ENCODE peak calls at places on chromosomes 1 and 21, in seven cellular contexts. M is right cardiac atrium, D is fibroblast of lung, G is stomach, I is substantia nigra, W is neuronal stem cell, Q is SJSA1. K is an unnamed sample.

GRCh38 chr1:15148475-15148874 is 5.1 kb upstream of the TMEM51 start:
- DNase-seq in M (no peak), D (no peak), G (no peak), I (no peak), W (no peak), Q (no peak), K (no peak)

GRCh38 chr1:200172311-200172710 is 144.8 kb downstream of the NR5A2 start:
- DNase-seq in M (no peak), D (peak; percentile 48), G (no peak), I (no peak), W (no peak), Q (no peak), K (no peak)

GRCh38 chr1:213796525-213796924 is 191.2 kb upstream of the PROX1 start:
- DNase-seq in M (no peak), D (no peak), G (no peak), I (no peak), W (no peak), Q (no peak), K (no peak)

GRCh38 chr1:63960326-63960725 is 186.5 kb downstream of the ROR1 start:
- DNase-seq in M (no peak), D (no peak), G (no peak), I (no peak), W (no peak), Q (no peak), K (no peak)

GRCh38 chr1:58402444-58402843 is 144.1 kb downstream of the OMA1 start:
- DNase-seq in M (no peak), D (peak; percentile 65), G (no peak), I (no peak), W (no peak), Q (no peak), K (no peak)

GRCh38 chr1:156826596-156826995 is 9.9 kb upstream of the SH2D2A start:
- DNase-seq in M (no peak), D (peak; percentile 27), G (no peak), I (no peak), W (no peak), Q (no peak), K (no peak)

GRCh38 chr1:167344112-167344511 is 123.4 kb downstream of the POU2F1 start:
- DNase-seq in M (no peak), D (peak; percentile 92), G (no peak), I (no peak), W (no peak), Q (no peak), K (no peak)

GRCh38 chr1:229296541-229296941 is 25.6 kb downstream of the RAB4A start:
- DNase-seq in M (peak; percentile 59), D (peak; percentile 83), G (no peak), I (no peak), W (no peak), Q (no peak), K (no peak)

GRCh38 chr1:117366982-117367768 is at the start of gene MAN1A2:
- DNase-seq in M (peak; percentile 96), D (peak; percentile 76), G (peak; percentile 93), I (peak; percentile 47), W (peak; percentile 81), Q (peak; percentile 81), K (peak; percentile 91)

DNA sequence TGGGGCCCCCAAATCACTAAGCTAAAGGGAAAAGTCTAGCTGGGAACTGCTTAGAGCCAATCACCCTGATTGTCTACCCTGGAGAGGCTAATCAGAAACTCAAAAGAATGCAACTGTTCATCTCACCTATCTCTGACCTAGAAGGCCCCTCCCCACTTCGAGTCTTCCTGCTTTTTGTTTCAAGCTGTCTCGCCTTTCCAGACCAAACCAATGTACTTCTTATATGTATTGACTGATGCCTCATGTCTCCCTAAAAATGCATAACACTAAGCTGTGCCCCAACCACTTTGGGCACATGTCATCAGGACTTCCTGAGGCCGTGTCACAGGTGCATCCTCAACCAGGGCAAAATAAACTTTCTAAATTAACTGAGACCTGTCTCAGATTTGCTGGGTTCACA is 209.5 kb downstream of the APP start:
- DNase-seq in M (no peak), D (no peak), G (no peak), I (no peak), W (no peak), Q (no peak), K (no peak)
- H3K27ac ChIP-seq in M (no peak overlapping the region), D (no peak overlapping the region), G (no peak overlapping the region), I (no peak overlapping the region), W (no peak overlapping the region), Q (no peak overlapping the region), K (no peak overlapping the region)

GRCh38 chr1:118786454-118787155 is 201.5 kb downstream of the TBX15 start:
- DNase-seq in M (no peak), D (no peak), G (no peak), I (no peak), W (no peak), Q (no peak), K (no peak)
- H3K27ac ChIP-seq in M (no peak overlapping the region), D (no peak overlapping the region), G (no peak overlapping the region), I (no peak overlapping the region), W (no peak overlapping the region), Q (no peak overlapping the region), K (no peak overlapping the region)

DNA sequence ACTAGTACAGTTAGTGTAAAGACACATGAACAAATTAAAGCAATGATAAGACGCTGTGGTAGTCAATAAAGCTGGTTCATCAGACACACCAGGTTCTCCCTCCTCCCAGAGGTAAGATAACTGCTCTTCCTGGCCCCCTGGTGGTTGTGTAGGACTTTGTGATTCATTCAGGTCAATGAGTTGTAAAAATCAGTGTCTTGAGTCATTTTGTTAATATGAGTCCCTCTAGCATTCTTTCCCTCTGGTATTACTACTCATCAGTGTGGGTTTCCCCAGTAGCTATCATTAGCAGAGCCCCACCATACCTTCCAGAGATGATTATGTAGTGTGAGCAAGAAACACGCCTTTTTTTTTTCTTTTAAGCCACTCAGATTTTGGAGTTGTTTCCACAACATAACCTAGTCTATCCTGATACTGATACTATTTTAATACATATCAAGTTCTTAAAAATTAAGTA is 3.6 kb upstream of the SETDB1 start:
- DNase-seq in M (peak; percentile 73), D (peak; percentile 91), G (peak; percentile 72), I (peak; percentile 6), W (peak; percentile 32), Q (peak; percentile 71), K (peak; percentile 74)
- H3K27ac ChIP-seq in M (no peak overlapping the region), D (no peak overlapping the region), G (no peak overlapping the region), I (no peak overlapping the region), W (no peak overlapping the region), Q (no peak overlapping the region), K (no peak overlapping the region)

DNA sequence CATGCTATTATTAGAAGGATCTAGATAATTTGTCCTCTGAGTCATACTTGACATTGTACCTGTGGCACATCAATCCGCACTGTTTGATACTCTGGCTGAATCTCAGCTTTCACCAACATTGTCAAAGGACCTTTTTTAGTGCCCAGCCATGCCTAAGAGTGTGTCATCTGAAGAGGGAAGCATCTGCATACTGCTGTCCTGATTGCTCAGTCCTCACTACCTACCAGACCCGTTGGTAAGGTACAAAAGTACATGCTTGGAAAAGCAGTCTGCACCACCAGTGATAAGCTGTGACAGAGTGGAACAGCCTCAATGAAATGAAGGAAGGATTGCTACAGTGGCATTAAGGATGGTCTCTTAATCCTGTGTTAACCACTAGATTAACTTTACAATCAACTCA is 17.1 kb downstream of the SYNC start:
- DNase-seq in M (no peak), D (no peak), G (no peak), I (no peak), W (no peak), Q (no peak), K (no peak)
- H3K27ac ChIP-seq in M (peak overlapping the region; percentile 67), D (no peak overlapping the region), G (peak overlapping the region; percentile 65), I (no peak overlapping the region), W (no peak overlapping the region), Q (no peak overlapping the region), K (no peak overlapping the region)

GRCh38 chr1:155127105-155127671 is 488 bp upstream of the EFNA1 start:
- DNase-seq in M (peak; percentile 82), D (peak; percentile 55), G (peak; percentile 82), I (peak; percentile 58), W (no peak), Q (peak; percentile 80), K (peak; percentile 86)
- H3K27ac ChIP-seq in M (peak overlapping the region; percentile 3), D (no peak overlapping the region), G (peak overlapping the region; percentile 98), I (peak overlapping the region; percentile 99), W (no peak overlapping the region), Q (no peak overlapping the region), K (peak overlapping the region; percentile 70)

GRCh38 chr1:211326140-211326527 is 499 bp upstream of the TRAF5 start:
- DNase-seq in M (no peak), D (no peak), G (no peak), I (no peak), W (no peak), Q (no peak), K (no peak)
- H3K27ac ChIP-seq in M (peak overlapping the region; percentile 6), D (peak overlapping the region; percentile 30), G (peak overlapping the region; percentile 93), I (no peak overlapping the region), W (no peak overlapping the region), Q (peak overlapping the region; percentile 21), K (peak overlapping the region; percentile 74)

GRCh38 chr1:53862507-53862906 is 24.4 kb upstream of the NDC1 start:
- DNase-seq in M (no peak), D (no peak), G (no peak), I (no peak), W (no peak), Q (no peak), K (no peak)
- H3K27ac ChIP-seq in M (no peak overlapping the region), D (no peak overlapping the region), G (no peak overlapping the region), I (no peak overlapping the region), W (no peak overlapping the region), Q (no peak overlapping the region), K (no peak overlapping the region)

K was measured in adrenal gland.